ENCODE peak calls at places on chromosomes 11 and 22, in ten cellular contexts. One of them, this sample, is unnamed.
A peak's percentile ranks its signal among the peaks of the same experiment; 100 is the strongest.

GRCh38 chr22:19970479-19971275 is 29.1 kb upstream of the TXNRD2 start:
- DNase-seq in CD8-positive, alpha-beta T cell: peak; percentile 88
- DNase-seq in aorta: peak; percentile 92
- DNase-seq in PC-9: no peak
- DNase-seq in ovary: peak; percentile 76
- DNase-seq in transverse colon: peak; percentile 73
- DNase-seq in colonic mucosa: peak; percentile 69
- DNase-seq in right lobe of liver: peak; percentile 91
- DNase-seq in IMR-90: peak; percentile 51
- DNase-seq in HL-60: peak; percentile 69
- DNase-seq in this sample: peak; percentile 61

GRCh38 chr11:67276821-67277230 is 10.6 kb downstream of the GRK2 start:
- DNase-seq in right lobe of liver: peak; percentile 50
- DNase-seq in IMR-90: peak; percentile 45
- DNase-seq in ovary: no peak
- DNase-seq in CD8-positive, alpha-beta T cell: peak; percentile 54
- DNase-seq in transverse colon: peak; percentile 65
- DNase-seq in PC-9: no peak
- DNase-seq in aorta: peak; percentile 82
- DNase-seq in HL-60: peak; percentile 96
- DNase-seq in colonic mucosa: peak; percentile 67
- DNase-seq in this sample: no peak

GRCh38 chr11:110434952-110435779 is 5.4 kb downstream of the FDX1 start:
- DNase-seq in HL-60: no peak
- DNase-seq in colonic mucosa: peak; percentile 23
- DNase-seq in ovary: no peak
- DNase-seq in CD8-positive, alpha-beta T cell: no peak
- DNase-seq in right lobe of liver: no peak
- DNase-seq in PC-9: no peak
- DNase-seq in IMR-90: no peak
- DNase-seq in transverse colon: peak; percentile 20
- DNase-seq in aorta: no peak
- DNase-seq in this sample: no peak

GRCh38 chr11:44578279-44578678 is 12.8 kb downstream of the CD82 start:
- DNase-seq in HL-60: peak; percentile 85
- DNase-seq in CD8-positive, alpha-beta T cell: no peak
- DNase-seq in colonic mucosa: no peak
- DNase-seq in IMR-90: no peak
- DNase-seq in right lobe of liver: no peak
- DNase-seq in PC-9: no peak
- DNase-seq in aorta: no peak
- DNase-seq in transverse colon: no peak
- DNase-seq in ovary: no peak
- DNase-seq in this sample: no peak

GRCh38 chr22:44659140-44659539 is 42.9 kb upstream of the PRR5 start:
- DNase-seq in transverse colon: no peak
- DNase-seq in colonic mucosa: no peak
- DNase-seq in aorta: peak; percentile 68
- DNase-seq in PC-9: no peak
- DNase-seq in HL-60: no peak
- DNase-seq in ovary: no peak
- DNase-seq in IMR-90: no peak
- DNase-seq in CD8-positive, alpha-beta T cell: no peak
- DNase-seq in right lobe of liver: no peak
- DNase-seq in this sample: peak; percentile 47

GRCh38 chr11:96173424-96173823 is 169.6 kb downstream of the MAML2 start:
- DNase-seq in IMR-90: no peak
- DNase-seq in CD8-positive, alpha-beta T cell: no peak
- DNase-seq in colonic mucosa: no peak
- DNase-seq in right lobe of liver: no peak
- DNase-seq in transverse colon: no peak
- DNase-seq in PC-9: no peak
- DNase-seq in aorta: no peak
- DNase-seq in ovary: no peak
- DNase-seq in HL-60: peak; percentile 35
- DNase-seq in this sample: no peak

GRCh38 chr22:20996031-20996410 is 5.9 kb downstream of the THAP7 start:
- DNase-seq in ovary: no peak
- DNase-seq in aorta: no peak
- DNase-seq in CD8-positive, alpha-beta T cell: no peak
- DNase-seq in transverse colon: no peak
- DNase-seq in HL-60: no peak
- DNase-seq in colonic mucosa: no peak
- DNase-seq in PC-9: no peak
- DNase-seq in right lobe of liver: peak; percentile 38
- DNase-seq in IMR-90: no peak
- DNase-seq in this sample: no peak

GRCh38 chr11:69438286-69438920 is 43.1 kb upstream of the LINC01488 start:
- DNase-seq in ovary: no peak
- DNase-seq in right lobe of liver: no peak
- DNase-seq in PC-9: no peak
- DNase-seq in transverse colon: no peak
- DNase-seq in aorta: peak; percentile 62
- DNase-seq in CD8-positive, alpha-beta T cell: no peak
- DNase-seq in IMR-90: no peak
- DNase-seq in HL-60: no peak
- DNase-seq in colonic mucosa: no peak
- DNase-seq in this sample: no peak

GRCh38 chr22:23404689-23405365 is 175.3 kb downstream of the IGLL1 start:
- DNase-seq in transverse colon: no peak
- DNase-seq in CD8-positive, alpha-beta T cell: no peak
- DNase-seq in aorta: peak; percentile 69
- DNase-seq in ovary: peak; percentile 75
- DNase-seq in IMR-90: peak; percentile 40
- DNase-seq in PC-9: no peak
- DNase-seq in right lobe of liver: no peak
- DNase-seq in colonic mucosa: no peak
- DNase-seq in HL-60: no peak
- DNase-seq in this sample: no peak

GRCh38 chr11:121800704-121801516 is 315.1 kb downstream of the BLID start:
- DNase-seq in right lobe of liver: no peak
- DNase-seq in aorta: no peak
- DNase-seq in CD8-positive, alpha-beta T cell: no peak
- DNase-seq in PC-9: no peak
- DNase-seq in HL-60: no peak
- DNase-seq in ovary: peak; percentile 59
- DNase-seq in transverse colon: no peak
- DNase-seq in colonic mucosa: no peak
- DNase-seq in IMR-90: no peak
- DNase-seq in this sample: peak; percentile 16

GRCh38 chr11:18958221-18958910 is 19.2 kb upstream of the MRGPRX1 start:
- DNase-seq in IMR-90: no peak
- DNase-seq in right lobe of liver: no peak
- DNase-seq in ovary: no peak
- DNase-seq in aorta: no peak
- DNase-seq in HL-60: no peak
- DNase-seq in CD8-positive, alpha-beta T cell: no peak
- DNase-seq in colonic mucosa: no peak
- DNase-seq in transverse colon: no peak
- DNase-seq in PC-9: peak; percentile 79
- DNase-seq in this sample: no peak

DNA sequence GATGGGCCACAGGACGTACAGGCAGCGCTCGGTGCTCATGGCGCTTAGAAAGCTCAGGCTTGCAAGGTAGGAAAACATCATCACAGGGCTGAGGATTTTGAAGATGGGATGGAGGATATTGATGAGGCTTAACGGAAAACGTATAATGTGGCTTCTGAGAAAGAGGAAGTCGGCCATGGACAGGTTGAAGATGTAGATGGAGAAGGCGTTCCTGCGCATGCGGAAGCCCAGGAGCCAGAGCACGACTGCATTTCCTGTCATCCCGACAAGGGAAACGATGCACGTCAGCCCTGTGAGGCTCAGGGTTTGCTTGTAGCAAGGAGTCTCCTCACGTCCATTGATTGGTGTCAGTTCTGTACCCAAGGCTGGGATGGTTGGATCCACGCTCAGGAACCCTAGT is 17.4 kb upstream of the MRGPRX1 start:
- DNase-seq in CD8-positive, alpha-beta T cell: no peak
- DNase-seq in transverse colon: no peak
- DNase-seq in HL-60: no peak
- DNase-seq in IMR-90: no peak
- DNase-seq in right lobe of liver: no peak
- DNase-seq in colonic mucosa: no peak
- DNase-seq in PC-9: no peak
- DNase-seq in aorta: no peak
- DNase-seq in ovary: no peak
- DNase-seq in this sample: no peak
- H3K27ac ChIP-seq in CD8-positive, alpha-beta T cell: no peak overlapping the region
- H3K27ac ChIP-seq in transverse colon: no peak overlapping the region
- H3K27ac ChIP-seq in HL-60: no peak overlapping the region
- H3K27ac ChIP-seq in IMR-90: no peak overlapping the region
- H3K27ac ChIP-seq in right lobe of liver: no peak overlapping the region
- H3K27ac ChIP-seq in colonic mucosa: no peak overlapping the region
- H3K27ac ChIP-seq in PC-9: no peak overlapping the region
- H3K27ac ChIP-seq in aorta: no peak overlapping the region
- H3K27ac ChIP-seq in ovary: no peak overlapping the region
- H3K27ac ChIP-seq in this sample: no peak overlapping the region

DNA sequence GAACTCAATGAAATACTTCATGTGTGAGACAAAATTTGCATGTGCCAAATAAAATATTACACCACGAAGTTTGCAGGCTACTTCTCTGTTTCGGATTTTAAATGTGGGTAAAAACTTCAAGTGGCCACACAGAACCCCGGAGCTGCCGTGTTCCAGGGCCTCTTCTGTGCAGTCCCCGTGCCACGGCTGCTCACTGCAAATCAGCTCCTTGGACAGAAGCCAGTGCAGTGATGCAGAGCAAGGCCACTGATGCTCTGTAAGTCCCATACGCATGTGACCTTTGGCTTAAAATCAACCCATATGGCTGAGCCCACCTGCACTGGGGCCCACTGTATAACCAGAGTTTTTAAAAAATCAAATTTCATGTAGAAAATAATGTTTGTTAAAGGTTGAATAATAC is 1309.4 kb downstream of the TBC1D22A start:
- DNase-seq in HL-60: no peak
- DNase-seq in right lobe of liver: no peak
- DNase-seq in IMR-90: no peak
- DNase-seq in colonic mucosa: no peak
- DNase-seq in CD8-positive, alpha-beta T cell: no peak
- DNase-seq in ovary: no peak
- DNase-seq in aorta: no peak
- DNase-seq in PC-9: no peak
- DNase-seq in transverse colon: no peak
- DNase-seq in this sample: no peak
- H3K27ac ChIP-seq in HL-60: no peak overlapping the region
- H3K27ac ChIP-seq in right lobe of liver: no peak overlapping the region
- H3K27ac ChIP-seq in IMR-90: no peak overlapping the region
- H3K27ac ChIP-seq in colonic mucosa: no peak overlapping the region
- H3K27ac ChIP-seq in CD8-positive, alpha-beta T cell: no peak overlapping the region
- H3K27ac ChIP-seq in ovary: no peak overlapping the region
- H3K27ac ChIP-seq in aorta: no peak overlapping the region
- H3K27ac ChIP-seq in PC-9: no peak overlapping the region
- H3K27ac ChIP-seq in transverse colon: no peak overlapping the region
- H3K27ac ChIP-seq in this sample: no peak overlapping the region

GRCh38 chr22:17581056-17581455 is 17.8 kb downstream of the SLC25A18 start:
- DNase-seq in HL-60: no peak
- DNase-seq in aorta: no peak
- DNase-seq in transverse colon: no peak
- DNase-seq in PC-9: no peak
- DNase-seq in IMR-90: no peak
- DNase-seq in CD8-positive, alpha-beta T cell: no peak
- DNase-seq in right lobe of liver: no peak
- DNase-seq in colonic mucosa: no peak
- DNase-seq in ovary: no peak
- DNase-seq in this sample: no peak
- H3K27ac ChIP-seq in HL-60: no peak overlapping the region
- H3K27ac ChIP-seq in aorta: no peak overlapping the region
- H3K27ac ChIP-seq in transverse colon: no peak overlapping the region
- H3K27ac ChIP-seq in PC-9: no peak overlapping the region
- H3K27ac ChIP-seq in IMR-90: no peak overlapping the region
- H3K27ac ChIP-seq in CD8-positive, alpha-beta T cell: no peak overlapping the region
- H3K27ac ChIP-seq in right lobe of liver: no peak overlapping the region
- H3K27ac ChIP-seq in colonic mucosa: no peak overlapping the region
- H3K27ac ChIP-seq in ovary: no peak overlapping the region
- H3K27ac ChIP-seq in this sample: no peak overlapping the region

DNA sequence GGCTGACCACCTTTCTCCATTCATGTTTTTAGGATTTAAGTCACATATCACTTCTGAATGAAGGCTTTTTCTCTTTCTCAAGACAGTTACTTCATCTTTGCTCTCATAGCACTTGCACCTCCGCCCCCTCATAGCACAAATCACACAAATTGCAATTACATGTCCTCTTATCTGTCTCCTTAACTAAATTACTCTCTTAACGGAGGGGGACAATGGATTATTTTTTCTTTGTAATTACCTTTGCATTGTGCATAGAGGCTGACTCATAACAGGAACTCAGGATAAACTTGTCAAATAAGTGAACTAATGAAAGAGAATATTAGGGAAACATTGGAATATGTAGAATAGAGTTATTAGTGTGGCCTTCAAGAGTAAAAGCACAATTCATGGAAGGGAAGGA is 94.7 kb downstream of the MUC15 start:
- DNase-seq in HL-60: no peak
- DNase-seq in IMR-90: no peak
- DNase-seq in CD8-positive, alpha-beta T cell: no peak
- DNase-seq in aorta: no peak
- DNase-seq in ovary: no peak
- DNase-seq in right lobe of liver: no peak
- DNase-seq in PC-9: no peak
- DNase-seq in colonic mucosa: no peak
- DNase-seq in transverse colon: no peak
- DNase-seq in this sample: no peak
- H3K27ac ChIP-seq in HL-60: no peak overlapping the region
- H3K27ac ChIP-seq in IMR-90: no peak overlapping the region
- H3K27ac ChIP-seq in CD8-positive, alpha-beta T cell: no peak overlapping the region
- H3K27ac ChIP-seq in aorta: no peak overlapping the region
- H3K27ac ChIP-seq in ovary: no peak overlapping the region
- H3K27ac ChIP-seq in right lobe of liver: no peak overlapping the region
- H3K27ac ChIP-seq in PC-9: no peak overlapping the region
- H3K27ac ChIP-seq in colonic mucosa: no peak overlapping the region
- H3K27ac ChIP-seq in transverse colon: no peak overlapping the region
- H3K27ac ChIP-seq in this sample: no peak overlapping the region

GRCh38 chr22:26892401-26893033 is 235.1 kb downstream of the MIAT start:
- DNase-seq in PC-9: no peak
- DNase-seq in HL-60: no peak
- DNase-seq in colonic mucosa: no peak
- DNase-seq in ovary: no peak
- DNase-seq in CD8-positive, alpha-beta T cell: no peak
- DNase-seq in IMR-90: no peak
- DNase-seq in aorta: peak; percentile 83
- DNase-seq in right lobe of liver: no peak
- DNase-seq in transverse colon: peak; percentile 15
- DNase-seq in this sample: no peak
- H3K27ac ChIP-seq in PC-9: no peak overlapping the region
- H3K27ac ChIP-seq in HL-60: no peak overlapping the region
- H3K27ac ChIP-seq in colonic mucosa: no peak overlapping the region
- H3K27ac ChIP-seq in ovary: no peak overlapping the region
- H3K27ac ChIP-seq in CD8-positive, alpha-beta T cell: no peak overlapping the region
- H3K27ac ChIP-seq in IMR-90: no peak overlapping the region
- H3K27ac ChIP-seq in aorta: peak overlapping the region; percentile 6
- H3K27ac ChIP-seq in right lobe of liver: no peak overlapping the region
- H3K27ac ChIP-seq in transverse colon: no peak overlapping the region
- H3K27ac ChIP-seq in this sample: no peak overlapping the region

GRCh38 chr11:103625624-103625965 is 410.8 kb upstream of the DDI1 start:
- DNase-seq in transverse colon: no peak
- DNase-seq in colonic mucosa: no peak
- DNase-seq in IMR-90: no peak
- DNase-seq in right lobe of liver: no peak
- DNase-seq in PC-9: no peak
- DNase-seq in HL-60: no peak
- DNase-seq in ovary: no peak
- DNase-seq in aorta: no peak
- DNase-seq in CD8-positive, alpha-beta T cell: no peak
- DNase-seq in this sample: no peak
- H3K27ac ChIP-seq in transverse colon: no peak overlapping the region
- H3K27ac ChIP-seq in colonic mucosa: no peak overlapping the region
- H3K27ac ChIP-seq in IMR-90: peak overlapping the region; percentile 85
- H3K27ac ChIP-seq in right lobe of liver: no peak overlapping the region
- H3K27ac ChIP-seq in PC-9: peak overlapping the region; percentile 98
- H3K27ac ChIP-seq in HL-60: no peak overlapping the region
- H3K27ac ChIP-seq in ovary: no peak overlapping the region
- H3K27ac ChIP-seq in aorta: no peak overlapping the region
- H3K27ac ChIP-seq in CD8-positive, alpha-beta T cell: no peak overlapping the region
- H3K27ac ChIP-seq in this sample: no peak overlapping the region